ENCODE peak calls at places on chromosomes 4 and X, in four cellular contexts. O, N, G and J are unnamed samples.

GRCh38 chr4:122718265-122718664 is 14.2 kb upstream of the BBS12 start:
- DNase-seq in O (no peak), N (no peak), G (no peak), J (no peak)

GRCh38 chr4:112751447-112751846 is 114.5 kb downstream of the LARP7 start:
- DNase-seq in O (no peak), N (no peak), G (no peak), J (no peak)

GRCh38 chr4:123871351-123871750 is 474.8 kb downstream of the SPRY1 start:
- DNase-seq in O (no peak), N (no peak), G (no peak), J (no peak)

GRCh38 chrX:30610050-30610449 is 32.5 kb upstream of the TASL start:
- DNase-seq in O (no peak), N (no peak), G (no peak), J (no peak)

GRCh38 chr4:154124539-154125255 is 335.8 kb upstream of the SFRP2 start:
- DNase-seq in O (no peak), N (peak; percentile 1), G (no peak), J (no peak)

GRCh38 chr4:128757712-128758111 is 51.8 kb upstream of the JADE1 start:
- DNase-seq in O (no peak), N (no peak), G (no peak), J (no peak)

GRCh38 chrX:73765776-73766465 is 202.9 kb downstream of the CHIC1 start:
- DNase-seq in O (no peak), N (no peak), G (no peak), J (no peak)

GRCh38 chr4:98658287-98659105 is at the start of gene TSPAN5:
- DNase-seq in O (peak; percentile 80), N (peak; percentile 38), G (peak; percentile 94), J (peak; percentile 33)

GRCh38 chrX:70292788-70293187 is 2.9 kb downstream of the KIF4A start:
- DNase-seq in O (no peak), N (no peak), G (no peak), J (no peak)

GRCh38 chr4:54764501-54764900 is 106.7 kb downstream of the KIT start:
- DNase-seq in O (no peak), N (no peak), G (no peak), J (no peak)

GRCh38 chr4:94413085-94413685 is 38.6 kb upstream of the PDLIM5 start:
- DNase-seq in O (no peak), N (no peak), G (no peak), J (no peak)

GRCh38 chr4:18934197-18934596 is 912.6 kb upstream of the LCORL start:
- DNase-seq in O (no peak), N (no peak), G (no peak), J (no peak)

GRCh38 chrX:155747520-155747919 is 133.6 kb upstream of the VAMP7 start:
- DNase-seq in O (no peak), N (no peak), G (no peak), J (no peak)

GRCh38 chr4:3304831-3305609 is 12.2 kb downstream of the RGS12 start:
- DNase-seq in O (peak; percentile 64), N (no peak), G (no peak), J (no peak)

GRCh38 chr4:167176723-167177367 is 57.4 kb downstream of the SPOCK3 start:
- DNase-seq in O (no peak), N (no peak), G (no peak), J (no peak)

GRCh38 chr4:100431416-100431815 is 86.4 kb downstream of the EMCN start:
- DNase-seq in O (no peak), N (no peak), G (no peak), J (no peak)

GRCh38 chrX:8971116-8971515 is 62.8 kb downstream of the FAM9B start:
- DNase-seq in O (no peak), N (peak; percentile 11), G (no peak), J (no peak)

GRCh38 chr4:11165052-11165451 is 263.6 kb downstream of the HS3ST1 start:
- DNase-seq in O (no peak), N (no peak), G (no peak), J (no peak)

GRCh38 chr4:96097040-96097607 is 257.2 kb downstream of the PDHA2 start:
- DNase-seq in O (no peak), N (no peak), G (no peak), J (no peak)

GRCh38 chr4:185865901-185866328 is 53.9 kb upstream of the SORBS2 start:
- DNase-seq in O (no peak), N (no peak), G (no peak), J (no peak)

GRCh38 chr4:143352052-143352451 is 15.4 kb downstream of the GAB1 start:
- DNase-seq in O (no peak), N (no peak), G (no peak), J (no peak)

GRCh38 chrX:75107863-75108509 is 48.1 kb downstream of the ABCB7 start:
- DNase-seq in O (no peak), N (no peak), G (no peak), J (no peak)

GRCh38 chrX:42978655-42979379 is 200.9 kb upstream of the PPP1R2C start:
- DNase-seq in O (no peak), N (no peak), G (no peak), J (no peak)

GRCh38 chr4:133775881-133776280 is 425.7 kb downstream of the PABPC4L start:
- DNase-seq in O (no peak), N (no peak), G (no peak), J (no peak)

GRCh38 chr4:80082693-80083092 is 9.7 kb upstream of the ANTXR2 start:
- DNase-seq in O (no peak), N (no peak), G (no peak), J (no peak)

GRCh38 chr4:3634281-3635089 is 102.3 kb upstream of the LRPAP1 start:
- DNase-seq in O (no peak), N (no peak), G (no peak), J (no peak)

GRCh38 chr4:83151645-83152044 is 37.1 kb upstream of the PLAC8 start:
- DNase-seq in O (no peak), N (no peak), G (no peak), J (no peak)

GRCh38 chr4:56301181-56302076 is 85.9 kb downstream of the AASDH start:
- DNase-seq in O (peak; percentile 85), N (peak; percentile 52), G (peak; percentile 92), J (peak; percentile 37)

GRCh38 chr4:74934016-74934821 is 1.3 kb downstream of the PARM1 start:
- DNase-seq in O (peak; percentile 67), N (no peak), G (no peak), J (no peak)

GRCh38 chr4:76801621-76802545 is 96.1 kb downstream of the SOWAHB start:
- DNase-seq in O (peak; percentile 44), N (no peak), G (no peak), J (no peak)

GRCh38 chr4:90845777-90846176 is 718.6 kb downstream of the CCSER1 start:
- DNase-seq in O (no peak), N (no peak), G (no peak), J (no peak)

GRCh38 chrX:46165411-46165810 is 379.8 kb downstream of the ZNF674 start:
- DNase-seq in O (no peak), N (no peak), G (no peak), J (no peak)

GRCh38 chr4:35963969-35964515 is 280.3 kb downstream of the ARAP2 start:
- DNase-seq in O (no peak), N (no peak), G (no peak), J (no peak)

GRCh38 chr4:159446266-159446976 is 343.5 kb downstream of the RAPGEF2 start:
- DNase-seq in O (peak; percentile 49), N (peak; percentile 36), G (no peak), J (no peak)

GRCh38 chr4:159455675-159456235 is 352.9 kb downstream of the RAPGEF2 start:
- DNase-seq in O (peak; percentile 53), N (no peak), G (no peak), J (no peak)

GRCh38 chr4:159447296-159447695 is 344.4 kb downstream of the RAPGEF2 start:
- DNase-seq in O (no peak), N (no peak), G (no peak), J (no peak)

GRCh38 chr4:159445671-159446070 is 342.8 kb downstream of the RAPGEF2 start:
- DNase-seq in O (no peak), N (no peak), G (no peak), J (no peak)

GRCh38 chr4:159451006-159451405 is 348.1 kb downstream of the RAPGEF2 start:
- DNase-seq in O (no peak), N (no peak), G (no peak), J (no peak)
- TF ChIP-seq CTCF in O (no peak), N (no peak), G (no peak), J (no peak)

DNA sequence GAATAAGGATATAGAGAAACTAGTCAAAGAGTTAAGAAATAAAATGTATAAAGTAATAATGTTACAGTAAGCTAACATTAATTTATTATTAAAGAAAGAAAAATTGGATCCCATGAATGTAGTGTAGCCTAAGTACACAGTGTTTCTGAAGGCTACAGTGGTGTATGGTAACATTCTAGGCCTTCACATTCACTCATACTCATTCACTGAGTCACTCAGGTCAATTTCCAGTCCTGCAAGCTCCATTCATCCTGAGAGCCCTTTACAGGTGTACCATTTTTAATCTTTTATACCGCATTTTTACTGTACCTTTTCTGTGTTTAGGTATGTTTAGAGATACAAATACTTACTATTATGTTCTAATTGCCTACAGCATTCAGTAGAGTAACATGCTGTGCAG is 120.6 kb upstream of the AGA start:
- DNase-seq in O (no peak), N (no peak), G (no peak), J (no peak)
- TF ChIP-seq CTCF in O (no peak), N (no peak), G (no peak), J (no peak)

GRCh38 chr4:53510316-53510715 is 81.0 kb downstream of the LNX1 start:
- DNase-seq in O (no peak), N (no peak), G (no peak), J (no peak)

GRCh38 chr4:53507058-53507457 is 84.2 kb downstream of the LNX1 start:
- DNase-seq in O (no peak), N (no peak), G (no peak), J (no peak)

GRCh38 chr4:53507671-53508286 is 83.5 kb downstream of the LNX1 start:
- DNase-seq in O (peak; percentile 43), N (peak; percentile 68), G (no peak), J (no peak)

GRCh38 chr4:53508446-53508845 is 82.8 kb downstream of the LNX1 start:
- DNase-seq in O (no peak), N (no peak), G (no peak), J (no peak)

GRCh38 chr4:53505947-53506346 is 85.3 kb downstream of the LNX1 start:
- DNase-seq in O (no peak), N (no peak), G (no peak), J (no peak)
- TF ChIP-seq CTCF in O (no peak), N (peak; percentile 22), G (peak; percentile 36), J (no peak)

GRCh38 chrX:109475174-109475891 is 6.6 kb downstream of the GUCY2F start:
- DNase-seq in O (peak; percentile 55), N (no peak), G (peak; percentile 85), J (no peak)

DNA sequence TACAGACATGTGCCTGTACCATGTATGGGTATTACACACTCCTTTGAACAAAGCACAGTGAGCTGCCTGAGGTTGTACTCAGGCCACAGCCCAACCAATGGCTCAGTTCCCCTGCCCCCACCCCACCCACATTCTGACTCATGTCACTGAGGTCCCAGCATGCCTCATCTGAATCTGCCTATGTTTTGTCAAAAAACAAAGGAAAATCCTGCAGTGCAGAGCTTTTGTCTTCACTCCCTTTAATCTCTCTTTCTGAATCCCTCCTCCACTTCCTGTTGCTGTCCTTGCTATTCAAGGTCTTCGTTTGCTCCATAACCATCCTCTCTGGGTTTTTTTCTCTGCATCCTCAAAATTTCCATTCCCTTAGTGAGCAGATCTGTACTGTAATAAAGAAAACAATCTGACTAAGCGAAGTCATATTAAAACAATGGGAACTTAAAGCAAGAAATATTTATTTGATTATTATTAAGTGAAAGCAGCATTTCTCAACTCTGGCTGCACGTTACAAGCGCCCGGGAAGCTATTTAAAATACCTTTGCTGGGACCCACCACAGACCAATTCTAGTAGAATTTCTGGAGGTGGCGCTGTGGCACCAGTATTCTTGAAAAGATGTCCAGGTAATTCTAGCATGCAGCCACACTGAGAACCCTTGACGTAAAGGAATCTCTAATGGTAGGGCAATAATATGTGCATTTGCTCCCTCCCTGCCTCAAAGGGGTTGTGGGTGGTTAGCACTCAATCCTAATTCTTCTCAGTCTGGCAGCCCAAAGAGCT is 8.8 kb downstream of the GUCY2F start:
- DNase-seq in O (peak; percentile 15), N (no peak), G (no peak), J (no peak)
- TF ChIP-seq CTCF in O (no peak), N (no peak), G (peak; percentile 62), J (no peak)